ENCODE peak calls at places on chromosome 6, in nine cellular contexts. One of them, this sample, is unnamed. For H3K4me1, the result is how much of the 10 kb centered on the place peaks cover.

GRCh38 chr6:17511084-17511483 is 89.0 kb upstream of the FAM8A1 start:
- DNase-seq in heart left ventricle: no peak
- DNase-seq in IMR-90: no peak
- DNase-seq in CD8-positive, alpha-beta T cell: no peak
- DNase-seq in thyroid gland: no peak
- DNase-seq in K562: peak
- DNase-seq in neural progenitor cell: no peak
- DNase-seq in mucosa of descending colon: no peak
- DNase-seq in body of pancreas: no peak
- DNase-seq in this sample: no peak

GRCh38 chr6:158283304-158284005 is 28.8 kb upstream of the TULP4 start:
- DNase-seq in heart left ventricle: peak
- DNase-seq in IMR-90: peak
- DNase-seq in CD8-positive, alpha-beta T cell: no peak
- DNase-seq in thyroid gland: no peak
- DNase-seq in K562: no peak
- DNase-seq in neural progenitor cell: peak
- DNase-seq in mucosa of descending colon: no peak
- DNase-seq in body of pancreas: no peak
- DNase-seq in this sample: no peak

GRCh38 chr6:97947841-97948240 is 664.8 kb upstream of the MMS22L start:
- DNase-seq in heart left ventricle: peak
- DNase-seq in IMR-90: peak
- DNase-seq in CD8-positive, alpha-beta T cell: no peak
- DNase-seq in thyroid gland: peak
- DNase-seq in K562: peak
- DNase-seq in neural progenitor cell: no peak
- DNase-seq in mucosa of descending colon: no peak
- DNase-seq in body of pancreas: peak
- DNase-seq in this sample: no peak

GRCh38 chr6:107668826-107669474 is 155.2 kb downstream of the SCML4 start:
- DNase-seq in heart left ventricle: no peak
- DNase-seq in IMR-90: no peak
- DNase-seq in CD8-positive, alpha-beta T cell: no peak
- DNase-seq in thyroid gland: no peak
- DNase-seq in K562: no peak
- DNase-seq in neural progenitor cell: no peak
- DNase-seq in mucosa of descending colon: no peak
- DNase-seq in body of pancreas: no peak
- DNase-seq in this sample: no peak

GRCh38 chr6:31712296-31712695 is 2.9 kb upstream of the LY6G6D start:
- DNase-seq in heart left ventricle: peak
- DNase-seq in IMR-90: no peak
- DNase-seq in CD8-positive, alpha-beta T cell: no peak
- DNase-seq in thyroid gland: no peak
- DNase-seq in K562: no peak
- DNase-seq in neural progenitor cell: no peak
- DNase-seq in mucosa of descending colon: peak
- DNase-seq in body of pancreas: peak
- DNase-seq in this sample: no peak

GRCh38 chr6:26538572-26538902 is 371 bp downstream of the HMGN4 start:
- DNase-seq in heart left ventricle: no peak
- DNase-seq in IMR-90: peak
- DNase-seq in CD8-positive, alpha-beta T cell: no peak
- DNase-seq in thyroid gland: no peak
- DNase-seq in K562: no peak
- DNase-seq in neural progenitor cell: peak
- DNase-seq in mucosa of descending colon: no peak
- DNase-seq in body of pancreas: no peak
- DNase-seq in this sample: no peak

GRCh38 chr6:33445020-33445676 is 9.2 kb upstream of the ZBTB9 start:
- DNase-seq in heart left ventricle: no peak
- DNase-seq in IMR-90: no peak
- DNase-seq in CD8-positive, alpha-beta T cell: no peak
- DNase-seq in thyroid gland: no peak
- DNase-seq in K562: no peak
- DNase-seq in neural progenitor cell: no peak
- DNase-seq in mucosa of descending colon: no peak
- DNase-seq in body of pancreas: no peak
- DNase-seq in this sample: no peak

GRCh38 chr6:112680076-112680475 is 332.9 kb downstream of the RFPL4B start:
- DNase-seq in heart left ventricle: no peak
- DNase-seq in IMR-90: peak
- DNase-seq in CD8-positive, alpha-beta T cell: no peak
- DNase-seq in thyroid gland: no peak
- DNase-seq in K562: no peak
- DNase-seq in neural progenitor cell: no peak
- DNase-seq in mucosa of descending colon: no peak
- DNase-seq in body of pancreas: no peak
- DNase-seq in this sample: no peak

GRCh38 chr6:12313992-12314589 is 23.9 kb downstream of the EDN1 start:
- DNase-seq in heart left ventricle: no peak
- DNase-seq in IMR-90: peak
- DNase-seq in CD8-positive, alpha-beta T cell: no peak
- DNase-seq in thyroid gland: no peak
- DNase-seq in K562: no peak
- DNase-seq in neural progenitor cell: no peak
- DNase-seq in mucosa of descending colon: peak
- DNase-seq in body of pancreas: peak
- DNase-seq in this sample: peak

GRCh38 chr6:145704153-145704781 is 31.1 kb downstream of the EPM2A start:
- DNase-seq in heart left ventricle: no peak
- DNase-seq in IMR-90: peak
- DNase-seq in CD8-positive, alpha-beta T cell: no peak
- DNase-seq in thyroid gland: no peak
- DNase-seq in K562: peak
- DNase-seq in neural progenitor cell: no peak
- DNase-seq in mucosa of descending colon: no peak
- DNase-seq in body of pancreas: no peak
- DNase-seq in this sample: no peak

GRCh38 chr6:113170454-113170853 is 686.7 kb upstream of the MARCKS start:
- DNase-seq in heart left ventricle: no peak
- DNase-seq in IMR-90: no peak
- DNase-seq in CD8-positive, alpha-beta T cell: no peak
- DNase-seq in thyroid gland: no peak
- DNase-seq in K562: no peak
- DNase-seq in neural progenitor cell: no peak
- DNase-seq in mucosa of descending colon: no peak
- DNase-seq in body of pancreas: no peak
- DNase-seq in this sample: no peak

GRCh38 chr6:169934699-169935347 is 183.4 kb downstream of the ERMARD start:
- DNase-seq in heart left ventricle: no peak
- DNase-seq in IMR-90: no peak
- DNase-seq in CD8-positive, alpha-beta T cell: no peak
- DNase-seq in thyroid gland: no peak
- DNase-seq in K562: no peak
- DNase-seq in neural progenitor cell: no peak
- DNase-seq in mucosa of descending colon: no peak
- DNase-seq in body of pancreas: no peak
- DNase-seq in this sample: no peak

GRCh38 chr6:148747145-148747492 is 289 bp downstream of the UST start:
- DNase-seq in heart left ventricle: peak
- DNase-seq in IMR-90: peak
- DNase-seq in CD8-positive, alpha-beta T cell: no peak
- DNase-seq in thyroid gland: peak
- DNase-seq in K562: no peak
- DNase-seq in neural progenitor cell: no peak
- DNase-seq in mucosa of descending colon: peak
- DNase-seq in body of pancreas: peak
- DNase-seq in this sample: peak

GRCh38 chr6:6438286-6438685 is 117.8 kb upstream of the F13A1 start:
- DNase-seq in heart left ventricle: no peak
- DNase-seq in IMR-90: no peak
- DNase-seq in CD8-positive, alpha-beta T cell: no peak
- DNase-seq in thyroid gland: no peak
- DNase-seq in K562: no peak
- DNase-seq in neural progenitor cell: no peak
- DNase-seq in mucosa of descending colon: no peak
- DNase-seq in body of pancreas: no peak
- DNase-seq in this sample: no peak

GRCh38 chr6:71194730-71195129 is 93.9 kb upstream of the OGFRL1 start:
- DNase-seq in heart left ventricle: no peak
- DNase-seq in IMR-90: peak
- DNase-seq in CD8-positive, alpha-beta T cell: no peak
- DNase-seq in thyroid gland: no peak
- DNase-seq in K562: no peak
- DNase-seq in neural progenitor cell: no peak
- DNase-seq in mucosa of descending colon: no peak
- DNase-seq in body of pancreas: no peak
- DNase-seq in this sample: no peak

GRCh38 chr6:93787841-93788240 is 368.5 kb upstream of the EPHA7 start:
- DNase-seq in heart left ventricle: no peak
- DNase-seq in IMR-90: no peak
- DNase-seq in CD8-positive, alpha-beta T cell: no peak
- DNase-seq in thyroid gland: no peak
- DNase-seq in K562: no peak
- DNase-seq in neural progenitor cell: peak
- DNase-seq in mucosa of descending colon: no peak
- DNase-seq in body of pancreas: no peak
- DNase-seq in this sample: no peak

GRCh38 chr6:28734443-28734959 is 189.3 kb downstream of the TRIM27 start:
- DNase-seq in heart left ventricle: no peak
- DNase-seq in IMR-90: no peak
- DNase-seq in CD8-positive, alpha-beta T cell: no peak
- DNase-seq in thyroid gland: no peak
- DNase-seq in K562: no peak
- DNase-seq in neural progenitor cell: no peak
- DNase-seq in mucosa of descending colon: no peak
- DNase-seq in body of pancreas: no peak
- DNase-seq in this sample: no peak

GRCh38 chr6:144634371-144634770 is 349.2 kb downstream of the UTRN start:
- DNase-seq in heart left ventricle: no peak
- DNase-seq in IMR-90: no peak
- DNase-seq in CD8-positive, alpha-beta T cell: no peak
- DNase-seq in thyroid gland: no peak
- DNase-seq in K562: no peak
- DNase-seq in neural progenitor cell: no peak
- DNase-seq in mucosa of descending colon: no peak
- DNase-seq in body of pancreas: no peak
- DNase-seq in this sample: no peak
- TF ChIP-seq CTCF in heart left ventricle: no peak
- TF ChIP-seq CTCF in IMR-90: no peak
- TF ChIP-seq CTCF in CD8-positive, alpha-beta T cell: no peak
- TF ChIP-seq CTCF in thyroid gland: no peak
- TF ChIP-seq CTCF in K562: no peak
- TF ChIP-seq CTCF in neural progenitor cell: no peak
- TF ChIP-seq CTCF in mucosa of descending colon: no peak
- TF ChIP-seq CTCF in body of pancreas: no peak
- TF ChIP-seq CTCF in this sample: no peak

GRCh38 chr6:163491901-163492300 is 77.4 kb downstream of the QKI start:
- DNase-seq in heart left ventricle: no peak
- DNase-seq in IMR-90: no peak
- DNase-seq in CD8-positive, alpha-beta T cell: no peak
- DNase-seq in thyroid gland: no peak
- DNase-seq in K562: no peak
- DNase-seq in neural progenitor cell: no peak
- DNase-seq in mucosa of descending colon: no peak
- DNase-seq in body of pancreas: no peak
- DNase-seq in this sample: no peak
- H3K4me1 ChIP-seq in heart left ventricle: under half
- H3K4me1 ChIP-seq in IMR-90: under half
- H3K4me1 ChIP-seq in CD8-positive, alpha-beta T cell: under half
- H3K4me1 ChIP-seq in thyroid gland: under half
- H3K4me1 ChIP-seq in K562: under half
- H3K4me1 ChIP-seq in neural progenitor cell: under half
- H3K4me1 ChIP-seq in mucosa of descending colon: under half
- H3K4me1 ChIP-seq in body of pancreas: under half
- H3K4me1 ChIP-seq in this sample: under half

GRCh38 chr6:10248378-10248843 is 166.5 kb downstream of the TFAP2A start:
- DNase-seq in heart left ventricle: no peak
- DNase-seq in IMR-90: peak
- DNase-seq in CD8-positive, alpha-beta T cell: no peak
- DNase-seq in thyroid gland: no peak
- DNase-seq in K562: peak
- DNase-seq in neural progenitor cell: no peak
- DNase-seq in mucosa of descending colon: no peak
- DNase-seq in body of pancreas: no peak
- DNase-seq in this sample: no peak
- TF ChIP-seq CTCF in heart left ventricle: no peak
- TF ChIP-seq CTCF in IMR-90: no peak
- TF ChIP-seq CTCF in CD8-positive, alpha-beta T cell: no peak
- TF ChIP-seq CTCF in thyroid gland: no peak
- TF ChIP-seq CTCF in K562: no peak
- TF ChIP-seq CTCF in neural progenitor cell: peak
- TF ChIP-seq CTCF in mucosa of descending colon: no peak
- TF ChIP-seq CTCF in body of pancreas: no peak
- TF ChIP-seq CTCF in this sample: no peak

GRCh38 chr6:142884214-142885035 is 60.6 kb downstream of the HIVEP2 start:
- DNase-seq in heart left ventricle: no peak
- DNase-seq in IMR-90: no peak
- DNase-seq in CD8-positive, alpha-beta T cell: no peak
- DNase-seq in thyroid gland: no peak
- DNase-seq in K562: no peak
- DNase-seq in neural progenitor cell: no peak
- DNase-seq in mucosa of descending colon: no peak
- DNase-seq in body of pancreas: no peak
- DNase-seq in this sample: no peak

GRCh38 chr6:142879527-142879926 is 65.4 kb downstream of the HIVEP2 start:
- DNase-seq in heart left ventricle: no peak
- DNase-seq in IMR-90: no peak
- DNase-seq in CD8-positive, alpha-beta T cell: no peak
- DNase-seq in thyroid gland: no peak
- DNase-seq in K562: no peak
- DNase-seq in neural progenitor cell: no peak
- DNase-seq in mucosa of descending colon: no peak
- DNase-seq in body of pancreas: no peak
- DNase-seq in this sample: no peak

GRCh38 chr6:142881290-142881689 is 63.7 kb downstream of the HIVEP2 start:
- DNase-seq in heart left ventricle: no peak
- DNase-seq in IMR-90: peak
- DNase-seq in CD8-positive, alpha-beta T cell: no peak
- DNase-seq in thyroid gland: no peak
- DNase-seq in K562: no peak
- DNase-seq in neural progenitor cell: no peak
- DNase-seq in mucosa of descending colon: no peak
- DNase-seq in body of pancreas: no peak
- DNase-seq in this sample: no peak

GRCh38 chr6:142883011-142883410 is 62.0 kb downstream of the HIVEP2 start:
- DNase-seq in heart left ventricle: no peak
- DNase-seq in IMR-90: peak
- DNase-seq in CD8-positive, alpha-beta T cell: no peak
- DNase-seq in thyroid gland: no peak
- DNase-seq in K562: no peak
- DNase-seq in neural progenitor cell: no peak
- DNase-seq in mucosa of descending colon: no peak
- DNase-seq in body of pancreas: no peak
- DNase-seq in this sample: no peak

DNA sequence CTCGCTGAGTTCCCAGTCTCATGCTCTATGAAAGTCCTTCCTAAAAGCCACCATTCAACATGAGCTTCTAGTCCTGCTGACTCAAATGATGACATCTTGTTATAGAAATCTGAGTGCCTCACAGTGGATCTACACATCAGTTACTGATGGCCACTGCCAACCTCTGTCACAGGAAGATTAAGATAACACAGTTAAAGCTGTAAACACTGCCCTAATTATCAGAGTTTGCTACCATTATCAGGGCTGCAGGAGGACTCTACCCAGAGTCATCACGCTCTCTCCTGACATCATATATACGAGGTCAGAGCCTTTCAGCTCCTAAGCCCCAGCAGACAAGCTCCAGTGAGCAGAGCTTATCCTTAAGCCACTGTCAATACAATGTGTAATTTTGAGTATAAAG is 63.2 kb downstream of the HIVEP2 start:
- DNase-seq in heart left ventricle: no peak
- DNase-seq in IMR-90: peak
- DNase-seq in CD8-positive, alpha-beta T cell: no peak
- DNase-seq in thyroid gland: no peak
- DNase-seq in K562: no peak
- DNase-seq in neural progenitor cell: no peak
- DNase-seq in mucosa of descending colon: no peak
- DNase-seq in body of pancreas: no peak
- DNase-seq in this sample: no peak
- H3K4me1 ChIP-seq in heart left ventricle: under half
- H3K4me1 ChIP-seq in IMR-90: under half
- H3K4me1 ChIP-seq in CD8-positive, alpha-beta T cell: under half
- H3K4me1 ChIP-seq in thyroid gland: under half
- H3K4me1 ChIP-seq in K562: under half
- H3K4me1 ChIP-seq in neural progenitor cell: under half
- H3K4me1 ChIP-seq in mucosa of descending colon: under half
- H3K4me1 ChIP-seq in body of pancreas: under half
- H3K4me1 ChIP-seq in this sample: under half